ENCODE peak calls at places on chromosomes 16 and 17, in ten cellular contexts. One of them, this sample, is unnamed.

GRCh38 chr16:64363039-64363438 is 758.8 kb downstream of the CDH11 start:
- DNase-seq in tibial nerve: no peak
- DNase-seq in AG10803: no peak
- DNase-seq in ovary: no peak
- DNase-seq in epithelial cell of esophagus: no peak
- DNase-seq in CD8-positive, alpha-beta T cell: no peak
- DNase-seq in GM12865: no peak
- DNase-seq in transverse colon: no peak
- DNase-seq in right atrium auricular region: no peak
- DNase-seq in heart left ventricle: no peak
- DNase-seq in this sample: no peak

GRCh38 chr16:11059588-11059987 is 115.2 kb downstream of the CLEC16A start:
- DNase-seq in tibial nerve: no peak
- DNase-seq in AG10803: no peak
- DNase-seq in ovary: no peak
- DNase-seq in epithelial cell of esophagus: no peak
- DNase-seq in CD8-positive, alpha-beta T cell: no peak
- DNase-seq in GM12865: no peak
- DNase-seq in transverse colon: no peak
- DNase-seq in right atrium auricular region: no peak
- DNase-seq in heart left ventricle: no peak
- DNase-seq in this sample: no peak

GRCh38 chr17:49373115-49373514 is 11.1 kb upstream of the ZNF652 start:
- DNase-seq in tibial nerve: no peak
- DNase-seq in AG10803: no peak
- DNase-seq in ovary: no peak
- DNase-seq in epithelial cell of esophagus: no peak
- DNase-seq in CD8-positive, alpha-beta T cell: no peak
- DNase-seq in GM12865: peak
- DNase-seq in transverse colon: no peak
- DNase-seq in right atrium auricular region: no peak
- DNase-seq in heart left ventricle: no peak
- DNase-seq in this sample: no peak

GRCh38 chr17:35460354-35460851 is 11.8 kb upstream of the SLFN13 start:
- DNase-seq in tibial nerve: no peak
- DNase-seq in AG10803: no peak
- DNase-seq in ovary: no peak
- DNase-seq in epithelial cell of esophagus: peak
- DNase-seq in CD8-positive, alpha-beta T cell: peak
- DNase-seq in GM12865: peak
- DNase-seq in transverse colon: peak
- DNase-seq in right atrium auricular region: no peak
- DNase-seq in heart left ventricle: peak
- DNase-seq in this sample: no peak

GRCh38 chr16:86751081-86752030 is 173.0 kb downstream of the FOXL1 start:
- DNase-seq in tibial nerve: no peak
- DNase-seq in AG10803: peak
- DNase-seq in ovary: no peak
- DNase-seq in epithelial cell of esophagus: peak
- DNase-seq in CD8-positive, alpha-beta T cell: no peak
- DNase-seq in GM12865: no peak
- DNase-seq in transverse colon: no peak
- DNase-seq in right atrium auricular region: no peak
- DNase-seq in heart left ventricle: no peak
- DNase-seq in this sample: peak

GRCh38 chr16:11272484-11272883 is 945 bp downstream of the PRM3 start:
- DNase-seq in tibial nerve: no peak
- DNase-seq in AG10803: no peak
- DNase-seq in ovary: no peak
- DNase-seq in epithelial cell of esophagus: peak
- DNase-seq in CD8-positive, alpha-beta T cell: no peak
- DNase-seq in GM12865: no peak
- DNase-seq in transverse colon: no peak
- DNase-seq in right atrium auricular region: no peak
- DNase-seq in heart left ventricle: no peak
- DNase-seq in this sample: no peak

GRCh38 chr16:87602821-87603683 is 744 bp downstream of the JPH3 start:
- DNase-seq in tibial nerve: no peak
- DNase-seq in AG10803: no peak
- DNase-seq in ovary: no peak
- DNase-seq in epithelial cell of esophagus: no peak
- DNase-seq in CD8-positive, alpha-beta T cell: no peak
- DNase-seq in GM12865: no peak
- DNase-seq in transverse colon: no peak
- DNase-seq in right atrium auricular region: no peak
- DNase-seq in heart left ventricle: peak
- DNase-seq in this sample: no peak

GRCh38 chr16:28984619-28985135 is at the start of gene LAT:
- DNase-seq in tibial nerve: no peak
- DNase-seq in AG10803: no peak
- DNase-seq in ovary: no peak
- DNase-seq in epithelial cell of esophagus: no peak
- DNase-seq in CD8-positive, alpha-beta T cell: peak
- DNase-seq in GM12865: peak
- DNase-seq in transverse colon: peak
- DNase-seq in right atrium auricular region: no peak
- DNase-seq in heart left ventricle: peak
- DNase-seq in this sample: no peak

GRCh38 chr16:85514601-85515318 is 98.4 kb upstream of the GSE1 start:
- DNase-seq in tibial nerve: peak
- DNase-seq in AG10803: peak
- DNase-seq in ovary: peak
- DNase-seq in epithelial cell of esophagus: peak
- DNase-seq in CD8-positive, alpha-beta T cell: no peak
- DNase-seq in GM12865: no peak
- DNase-seq in transverse colon: peak
- DNase-seq in right atrium auricular region: peak
- DNase-seq in heart left ventricle: no peak
- DNase-seq in this sample: peak

GRCh38 chr16:14958970-14959369 is 15.9 kb upstream of the PDXDC1 start:
- DNase-seq in tibial nerve: no peak
- DNase-seq in AG10803: no peak
- DNase-seq in ovary: no peak
- DNase-seq in epithelial cell of esophagus: peak
- DNase-seq in CD8-positive, alpha-beta T cell: no peak
- DNase-seq in GM12865: no peak
- DNase-seq in transverse colon: no peak
- DNase-seq in right atrium auricular region: no peak
- DNase-seq in heart left ventricle: no peak
- DNase-seq in this sample: no peak

DNA sequence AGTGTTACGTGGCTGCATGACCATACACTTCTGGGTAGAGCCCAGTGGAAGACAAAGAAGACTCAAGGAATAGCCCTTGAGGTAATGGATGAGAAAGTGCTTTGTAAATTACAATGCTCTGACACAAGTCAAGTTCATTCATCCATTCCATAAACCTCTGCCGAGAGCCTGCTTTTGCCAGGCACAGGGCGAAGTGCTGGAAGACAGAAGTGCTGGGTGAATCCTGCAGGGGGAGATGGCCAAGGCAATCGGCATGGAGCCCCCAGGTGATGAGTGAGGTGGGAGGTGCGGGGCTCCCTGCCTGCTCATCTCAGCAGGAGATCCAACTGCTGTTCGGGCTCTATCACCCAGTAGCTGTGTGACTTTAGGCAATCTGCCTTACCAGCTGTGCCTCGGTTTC is 2.8 kb upstream of the SOCS3 start:
- DNase-seq in tibial nerve: no peak
- DNase-seq in AG10803: no peak
- DNase-seq in ovary: no peak
- DNase-seq in epithelial cell of esophagus: no peak
- DNase-seq in CD8-positive, alpha-beta T cell: no peak
- DNase-seq in GM12865: no peak
- DNase-seq in transverse colon: no peak
- DNase-seq in right atrium auricular region: no peak
- DNase-seq in heart left ventricle: no peak
- DNase-seq in this sample: no peak
- TF ChIP-seq CTCF in tibial nerve: no peak
- TF ChIP-seq CTCF in AG10803: peak
- TF ChIP-seq CTCF in ovary: no peak
- TF ChIP-seq CTCF in epithelial cell of esophagus: no peak
- TF ChIP-seq CTCF in CD8-positive, alpha-beta T cell: no peak
- TF ChIP-seq CTCF in GM12865: no peak
- TF ChIP-seq CTCF in transverse colon: no peak
- TF ChIP-seq CTCF in right atrium auricular region: no peak
- TF ChIP-seq CTCF in heart left ventricle: no peak
- TF ChIP-seq CTCF in this sample: no peak

DNA sequence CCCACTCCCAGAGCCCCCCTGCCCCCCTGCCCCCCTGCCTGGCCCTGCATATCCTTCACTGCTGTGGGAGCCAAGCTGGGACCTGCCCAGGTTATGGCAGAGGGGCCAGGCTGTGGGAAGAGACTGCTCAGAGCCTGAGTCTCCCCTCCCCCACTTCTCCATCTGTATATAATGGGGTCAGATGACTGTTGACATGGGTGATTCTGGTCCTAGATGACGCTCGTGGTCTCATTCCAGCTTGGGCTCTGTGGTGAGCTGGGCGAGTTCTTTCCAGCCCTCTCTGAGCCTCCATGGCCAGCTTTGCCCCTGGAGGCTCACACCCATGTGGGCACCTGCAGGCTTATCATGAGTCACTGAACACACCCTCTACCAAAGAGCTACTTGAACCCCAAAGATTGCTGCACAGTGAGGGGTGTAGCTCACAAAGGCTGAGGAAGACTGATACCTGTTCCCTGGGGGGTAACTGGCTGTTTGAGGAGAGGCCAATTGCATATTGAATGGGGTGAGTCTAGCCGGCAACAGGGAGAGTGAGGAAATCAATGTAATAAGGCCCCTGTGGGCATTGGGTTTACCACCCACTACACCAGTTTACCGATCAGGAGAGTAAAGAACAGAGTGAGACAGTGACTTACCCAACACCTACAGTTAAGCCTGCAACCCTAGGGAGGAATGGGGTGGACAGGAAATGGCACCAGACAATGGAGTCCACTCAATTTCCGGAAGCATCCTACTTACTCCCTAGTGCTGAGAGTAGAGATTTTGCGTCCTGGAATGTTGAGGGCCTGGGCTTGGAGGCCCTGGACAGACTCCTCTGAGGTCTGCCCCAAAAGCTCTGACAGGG is 4.2 kb upstream of the SREBF1 start:
- DNase-seq in tibial nerve: peak
- DNase-seq in AG10803: peak
- DNase-seq in ovary: no peak
- DNase-seq in epithelial cell of esophagus: peak
- DNase-seq in CD8-positive, alpha-beta T cell: no peak
- DNase-seq in GM12865: no peak
- DNase-seq in transverse colon: no peak
- DNase-seq in right atrium auricular region: no peak
- DNase-seq in heart left ventricle: no peak
- DNase-seq in this sample: peak
- H3K4me3 ChIP-seq in tibial nerve: peak
- H3K4me3 ChIP-seq in AG10803: peak
- H3K4me3 ChIP-seq in ovary: no peak
- H3K4me3 ChIP-seq in epithelial cell of esophagus: no peak
- H3K4me3 ChIP-seq in CD8-positive, alpha-beta T cell: no peak
- H3K4me3 ChIP-seq in GM12865: peak
- H3K4me3 ChIP-seq in transverse colon: peak
- H3K4me3 ChIP-seq in right atrium auricular region: peak
- H3K4me3 ChIP-seq in heart left ventricle: no peak
- H3K4me3 ChIP-seq in this sample: no peak

DNA sequence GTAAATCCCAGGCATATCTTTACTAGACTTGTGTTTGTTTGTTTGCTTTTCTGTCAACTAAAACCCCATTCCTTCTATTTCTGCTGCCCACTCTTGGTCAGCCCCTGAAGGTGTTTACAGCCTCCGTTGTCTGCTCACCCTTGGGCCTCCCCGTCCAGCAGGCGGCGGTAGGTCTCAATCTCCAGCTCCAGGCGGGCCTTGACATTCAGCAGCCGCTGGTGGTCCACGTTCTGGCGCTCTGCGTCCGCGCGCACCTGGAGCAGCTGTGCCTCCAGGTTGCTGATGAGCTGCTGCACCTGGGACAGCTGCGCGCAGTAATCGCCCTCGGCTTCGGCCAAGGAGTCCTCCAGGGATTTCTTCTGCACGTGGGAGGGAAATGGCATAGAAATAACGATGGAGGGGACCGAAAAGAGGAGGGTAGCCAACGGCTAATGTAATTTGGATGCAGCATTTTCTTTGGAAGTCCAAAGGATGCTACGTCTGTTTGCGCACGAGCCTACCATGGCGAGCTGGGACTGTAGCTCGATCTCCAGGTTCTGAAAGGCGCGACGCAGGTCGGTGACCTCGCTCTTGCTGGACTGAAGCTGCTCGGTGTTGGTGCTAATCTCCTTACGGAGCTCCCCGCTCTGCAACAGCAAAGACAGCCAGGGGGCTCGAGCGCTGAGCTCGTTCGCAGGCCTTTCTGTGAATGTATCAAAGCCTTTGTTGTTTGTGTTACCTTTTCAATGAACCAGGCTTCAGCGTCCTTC is 3.9 kb downstream of the KRT12 start:
- DNase-seq in tibial nerve: no peak
- DNase-seq in AG10803: no peak
- DNase-seq in ovary: no peak
- DNase-seq in epithelial cell of esophagus: no peak
- DNase-seq in CD8-positive, alpha-beta T cell: no peak
- DNase-seq in GM12865: peak
- DNase-seq in transverse colon: no peak
- DNase-seq in right atrium auricular region: no peak
- DNase-seq in heart left ventricle: no peak
- DNase-seq in this sample: no peak
- TF ChIP-seq CTCF in tibial nerve: no peak
- TF ChIP-seq CTCF in AG10803: peak
- TF ChIP-seq CTCF in ovary: no peak
- TF ChIP-seq CTCF in epithelial cell of esophagus: peak
- TF ChIP-seq CTCF in CD8-positive, alpha-beta T cell: no peak
- TF ChIP-seq CTCF in GM12865: peak
- TF ChIP-seq CTCF in transverse colon: no peak
- TF ChIP-seq CTCF in right atrium auricular region: no peak
- TF ChIP-seq CTCF in heart left ventricle: peak
- TF ChIP-seq CTCF in this sample: no peak

DNA sequence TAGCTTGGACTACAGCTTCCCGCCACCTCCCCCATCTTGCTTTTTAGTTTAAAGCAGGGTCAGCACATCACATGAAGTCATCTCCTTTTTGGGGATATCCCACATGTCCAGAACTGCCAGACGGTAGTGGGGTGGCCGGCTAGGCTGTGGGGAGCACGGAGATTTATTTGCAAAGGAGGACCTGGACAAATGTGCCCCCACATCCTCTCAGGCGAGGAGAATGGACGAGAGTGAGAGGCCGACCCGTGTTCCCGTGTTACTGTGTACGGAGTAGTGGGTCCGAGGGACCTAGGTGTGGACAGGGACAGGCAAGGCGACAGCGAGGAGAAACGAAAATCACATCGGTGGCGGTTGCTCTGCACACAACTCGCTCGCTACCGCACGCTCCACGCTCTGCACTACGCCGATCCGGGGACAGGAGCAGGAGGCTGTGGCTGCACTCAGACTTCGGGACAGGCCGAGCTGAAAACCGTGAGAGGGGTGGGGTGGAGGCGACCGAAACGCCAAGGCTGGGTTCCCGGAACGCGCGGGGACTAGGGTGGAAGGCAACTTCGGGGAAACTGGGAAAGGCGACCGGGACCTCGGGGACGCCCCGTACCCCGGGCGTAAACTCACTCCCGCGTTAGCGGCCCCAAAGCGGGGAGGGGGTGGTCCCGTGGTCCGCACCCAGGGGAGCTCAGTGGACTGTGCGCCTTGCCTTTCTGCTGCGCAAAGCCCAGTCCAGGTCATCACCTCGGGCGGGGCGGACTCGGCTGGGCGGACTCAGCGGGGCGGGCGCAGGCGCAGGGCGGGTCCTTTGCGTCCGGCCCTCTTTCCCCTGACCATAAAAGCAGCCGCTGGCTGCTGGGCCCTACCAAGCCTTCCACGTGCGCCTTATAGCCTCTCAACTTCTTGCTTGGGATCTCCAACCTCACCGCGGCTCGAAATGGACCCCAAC is at the start of gene MT1A:
- DNase-seq in tibial nerve: peak
- DNase-seq in AG10803: peak
- DNase-seq in ovary: no peak
- DNase-seq in epithelial cell of esophagus: no peak
- DNase-seq in CD8-positive, alpha-beta T cell: no peak
- DNase-seq in GM12865: no peak
- DNase-seq in transverse colon: peak
- DNase-seq in right atrium auricular region: peak
- DNase-seq in heart left ventricle: peak
- DNase-seq in this sample: peak
- H3K4me3 ChIP-seq in tibial nerve: peak
- H3K4me3 ChIP-seq in AG10803: peak
- H3K4me3 ChIP-seq in ovary: peak
- H3K4me3 ChIP-seq in epithelial cell of esophagus: peak
- H3K4me3 ChIP-seq in CD8-positive, alpha-beta T cell: no peak
- H3K4me3 ChIP-seq in GM12865: no peak
- H3K4me3 ChIP-seq in transverse colon: peak
- H3K4me3 ChIP-seq in right atrium auricular region: peak
- H3K4me3 ChIP-seq in heart left ventricle: peak
- H3K4me3 ChIP-seq in this sample: peak